ENCODE peak calls at places on chromosomes 4 and X, in five cellular contexts. X is heart right ventricle, B is right lobe of liver, P is suprapubic skin, H is right cardiac atrium. K is an unnamed sample.
A peak's percentile ranks its signal among the peaks of the same experiment; 100 is the strongest.

GRCh38 chrX:48896611-48897011 is 957 bp downstream of the TIMM17B start:
- DNase-seq in P (no peak), B (no peak), H (no peak), X (no peak), K (no peak)

GRCh38 chr4:42646013-42646784 is 10.7 kb downstream of the ATP8A1 start:
- DNase-seq in H (peak; percentile 38), B (no peak), P (no peak), X (no peak), K (no peak)

GRCh38 chr4:27186710-27187109 is 326.1 kb downstream of the STIM2 start:
- DNase-seq in B (no peak), H (no peak), P (no peak), X (no peak), K (no peak)

GRCh38 chr4:173332021-173332487 is 2.1 kb downstream of the HMGB2 start:
- DNase-seq in P (no peak), B (no peak), X (no peak), H (no peak), K (no peak)

GRCh38 chr4:141109983-141110382 is 23.3 kb downstream of the RNF150 start:
- DNase-seq in H (no peak), X (no peak), P (no peak), B (no peak), K (no peak)

GRCh38 chrX:41689711-41690110 is 938 bp downstream of the GPR34 start:
- DNase-seq in P (no peak), X (no peak), B (no peak), H (no peak), K (no peak)

GRCh38 chr4:2253160-2254084 is 8.5 kb downstream of the MXD4 start:
- DNase-seq in P (peak; percentile 79), H (peak; percentile 49), X (peak; percentile 3), B (peak; percentile 44), K (peak; percentile 16)

GRCh38 chrX:131827935-131828334 is 195.2 kb upstream of the STK26 start:
- DNase-seq in B (no peak), X (no peak), H (no peak), P (no peak), K (no peak)

GRCh38 chr4:77043507-77044131 is 32.2 kb downstream of the CCNI start:
- DNase-seq in B (no peak), P (no peak), X (no peak), H (no peak), K (no peak)

GRCh38 chrX:2903366-2903765 is 25.8 kb downstream of the ARSD start:
- DNase-seq in H (no peak), P (no peak), B (no peak), X (no peak), K (no peak)

GRCh38 chr4:4995866-4996265 is 23.4 kb downstream of the CYTL1 start:
- DNase-seq in P (no peak), X (no peak), H (no peak), B (no peak), K (no peak)

GRCh38 chr4:10303291-10303690 is 153.9 kb downstream of the ZNF518B start:
- DNase-seq in X (no peak), B (no peak), P (no peak), H (no peak), K (no peak)

GRCh38 chr4:139685180-139685579 is 19.6 kb downstream of the MGST2 start:
- DNase-seq in H (no peak), X (no peak), P (no peak), B (no peak), K (no peak)

GRCh38 chr4:78065514-78066192 is 8.5 kb downstream of the FRAS1 start:
- DNase-seq in P (no peak), B (no peak), H (no peak), X (no peak), K (no peak)

GRCh38 chrX:20362268-20363002 is 95.7 kb upstream of the RPS6KA3 start:
- DNase-seq in B (no peak), X (no peak), H (no peak), P (no peak), K (no peak)

GRCh38 chrX:11386001-11386523 is 92.8 kb downstream of the AMELX start:
- DNase-seq in P (no peak), X (no peak), B (no peak), H (no peak), K (no peak)

GRCh38 chr4:96102541-96103018 is 262.7 kb downstream of the PDHA2 start:
- DNase-seq in B (no peak), X (no peak), H (no peak), P (no peak), K (no peak)

GRCh38 chrX:123215397-123216089 is 31.5 kb downstream of the GRIA3 start:
- DNase-seq in X (peak; percentile 16), H (peak; percentile 40), B (peak; percentile 51), P (no peak), K (no peak)

GRCh38 chr4:147052361-147052760 is 106.7 kb upstream of the TTC29 start:
- DNase-seq in X (no peak), B (no peak), H (no peak), P (no peak), K (no peak)

GRCh38 chr4:153794001-153794400 is 5.1 kb upstream of the SFRP2 start:
- DNase-seq in P (no peak), H (no peak), X (no peak), B (no peak), K (no peak)

GRCh38 chrX:24466025-24466424 is 939 bp downstream of the PDK3 start:
- DNase-seq in P (no peak), X (no peak), H (no peak), B (no peak), K (no peak)

GRCh38 chr4:88144048-88144447 is 14.4 kb downstream of the ABCG2 start:
- DNase-seq in X (no peak), B (no peak), H (no peak), P (no peak), K (no peak)

GRCh38 chr4:1453731-1454130 is 47.5 kb upstream of the NKX1-1 start:
- DNase-seq in X (no peak), P (no peak), H (no peak), B (no peak), K (no peak)

GRCh38 chr4:142913461-142914030 is 67.4 kb upstream of the INPP4B start:
- DNase-seq in X (no peak), B (no peak), P (no peak), H (no peak), K (no peak)

GRCh38 chrX:47384502-47384901 is 14.1 kb downstream of the ZNF157 start:
- DNase-seq in P (no peak), X (peak; percentile 46), H (no peak), B (no peak), K (peak; percentile 60)

GRCh38 chr4:79232555-79232954 is 93.3 kb downstream of the NAA11 start:
- DNase-seq in P (no peak), H (no peak), X (no peak), B (no peak), K (no peak)

GRCh38 chrX:2498781-2499302 is 1.9 kb downstream of the DHRSX start:
- DNase-seq in P (no peak), X (peak; percentile 41), H (no peak), B (peak; percentile 66), K (no peak)

GRCh38 chrX:24333371-24333770 is 19.5 kb upstream of the SUPT20HL2 start:
- DNase-seq in B (no peak), H (no peak), X (no peak), P (no peak), K (no peak)

GRCh38 chr4:127219247-127219646 is 413.5 kb upstream of the INTU start:
- DNase-seq in B (no peak), H (no peak), P (no peak), X (no peak), K (no peak)

GRCh38 chr4:165325732-165326512 is 1.5 kb upstream of the MSMO1 start:
- DNase-seq in B (no peak), H (no peak), X (no peak), P (no peak), K (no peak)

GRCh38 chr4:117400039-117400835 is 314.9 kb upstream of the TRAM1L1 start:
- DNase-seq in H (no peak), B (no peak), P (no peak), X (no peak), K (no peak)

GRCh38 chr4:70994069-70994366 is 569 bp downstream of the DCK start:
- DNase-seq in B (no peak), X (no peak), P (no peak), H (no peak), K (no peak)

GRCh38 chr4:70994387-70995099 is 1.1 kb downstream of the DCK start:
- DNase-seq in X (no peak), B (no peak), H (no peak), P (no peak), K (no peak)

GRCh38 chr4:70993181-70994068 is at the start of gene DCK:
- DNase-seq in P (peak; percentile 89), X (peak; percentile 90), B (peak; percentile 96), H (peak; percentile 97), K (peak; percentile 83)

GRCh38 chr4:70991596-70991995 is 1.9 kb upstream of the DCK start:
- DNase-seq in H (no peak), X (no peak), P (no peak), B (no peak), K (no peak)

GRCh38 chr4:70992354-70992753 is 1.1 kb upstream of the DCK start:
- DNase-seq in H (no peak), X (no peak), B (no peak), P (no peak), K (no peak)
- H3K4me3 ChIP-seq in H (no peak overlapping the region), X (no peak overlapping the region), B (no peak overlapping the region), P (peak overlapping the region; percentile 89), K (peak overlapping the region; percentile 79)

GRCh38 chrX:17737707-17738001 is 361 bp downstream of the SCML1 start:
- DNase-seq in B (no peak), P (no peak), X (no peak), H (no peak), K (no peak)

GRCh38 chrX:17735396-17735795 is 1.9 kb upstream of the SCML1 start:
- DNase-seq in H (no peak), B (no peak), P (no peak), X (no peak), K (no peak)

GRCh38 chrX:17738002-17738713 is 865 bp downstream of the SCML1 start:
- DNase-seq in X (peak; percentile 12), B (peak; percentile 63), P (no peak), H (peak; percentile 58), K (peak; percentile 35)

GRCh38 chrX:17736856-17737706 is at the start of gene SCML1:
- DNase-seq in P (peak; percentile 98), H (peak; percentile 99), B (peak; percentile 98), X (peak; percentile 97), K (peak; percentile 96)

GRCh38 chrX:17736478-17736855 is 826 bp upstream of the SCML1 start:
- DNase-seq in B (no peak), H (no peak), X (no peak), P (no peak), K (no peak)
- H3K4me3 ChIP-seq in B (peak overlapping the region; percentile 34), H (peak overlapping the region; percentile 58), X (peak overlapping the region; percentile 31), P (peak overlapping the region; percentile 62), K (peak overlapping the region; percentile 73)

GRCh38 chr4:8860892-8861575 is 10.6 kb downstream of the HMX1 start:
- DNase-seq in H (no peak), P (no peak), X (no peak), B (no peak), K (no peak)
- H3K4me3 ChIP-seq in H (no peak overlapping the region), P (peak overlapping the region; percentile 36), X (no peak overlapping the region), B (no peak overlapping the region), K (peak overlapping the region; percentile 31)

DNA sequence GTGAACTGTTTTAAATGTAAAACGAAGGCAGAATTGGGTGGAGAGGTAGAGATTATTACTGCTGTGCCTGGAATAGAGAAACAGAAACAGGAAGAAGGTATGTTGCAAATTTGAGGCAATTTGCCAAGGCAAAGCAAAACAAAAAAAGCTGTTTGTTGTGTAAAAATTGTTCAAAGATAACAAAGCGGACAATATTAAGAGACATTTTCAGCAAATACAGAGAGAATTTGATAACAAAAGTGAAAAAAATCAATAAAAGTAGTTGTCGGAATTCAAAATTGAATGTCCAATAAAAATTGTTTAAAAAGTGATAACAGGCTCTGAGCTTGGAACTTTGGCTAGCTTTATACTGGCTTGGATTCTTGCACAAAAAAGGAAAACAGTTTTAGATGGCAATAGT is 14.4 kb upstream of the SMS start:
- DNase-seq in H (no peak), B (no peak), X (no peak), P (no peak), K (no peak)
- H3K4me3 ChIP-seq in H (peak overlapping the region; percentile 32), B (peak overlapping the region; percentile 31), X (no peak overlapping the region), P (no peak overlapping the region), K (no peak overlapping the region)